ENCODE peak calls at places on chromosome 6, in seven cellular contexts. S is IMR-90, F is cardiac muscle cell, C is adrenal gland, G is heart right ventricle, V is fibroblast of lung, N is GM23338. O is an unnamed sample. For H3K36me3, the result is how much of the 10 kb centered on the place peaks cover.

GRCh38 chr6:70956451-70957283 is at the start of gene B3GAT2:
- DNase-seq in S (peak), F (peak), C (peak), G (no peak), V (peak), N (peak), O (no peak)

GRCh38 chr6:16622193-16622592 is 139.1 kb downstream of the ATXN1 start:
- DNase-seq in S (no peak), F (no peak), C (no peak), G (no peak), V (no peak), N (no peak), O (no peak)

GRCh38 chr6:52731719-52732118 is 31.6 kb downstream of the GSTA2 start:
- DNase-seq in S (no peak), F (no peak), C (no peak), G (no peak), V (no peak), N (peak), O (no peak)

GRCh38 chr6:77457720-77458349 is 5.5 kb downstream of the HTR1B start:
- DNase-seq in S (peak), F (peak), C (peak), G (peak), V (peak), N (peak), O (no peak)

GRCh38 chr6:100257661-100258395 is 206.9 kb downstream of the SIM1 start:
- DNase-seq in S (peak), F (peak), C (no peak), G (no peak), V (peak), N (peak), O (no peak)

GRCh38 chr6:163943647-163944395 is 529.3 kb downstream of the QKI start:
- DNase-seq in S (peak), F (peak), C (no peak), G (peak), V (peak), N (peak), O (no peak)

GRCh38 chr6:56144538-56145324 is 102.6 kb downstream of the COL21A1 start:
- DNase-seq in S (peak), F (peak), C (no peak), G (no peak), V (peak), N (no peak), O (no peak)

GRCh38 chr6:161549977-161550655 is 276.3 kb upstream of the AGPAT4 start:
- DNase-seq in S (no peak), F (no peak), C (no peak), G (no peak), V (no peak), N (peak), O (peak)

GRCh38 chr6:54419885-54420284 is 111.6 kb downstream of the TINAG start:
- DNase-seq in S (peak), F (peak), C (no peak), G (no peak), V (peak), N (no peak), O (peak)

GRCh38 chr6:31588871-31589650 is 3.0 kb downstream of the LST1 start:
- DNase-seq in S (no peak), F (peak), C (no peak), G (no peak), V (no peak), N (no peak), O (no peak)

GRCh38 chr6:156998824-156999330 is 221.7 kb downstream of the ARID1B start:
- DNase-seq in S (no peak), F (no peak), C (no peak), G (no peak), V (no peak), N (no peak), O (no peak)

GRCh38 chr6:95109212-95109611 is 468.1 kb upstream of the MANEA start:
- DNase-seq in S (no peak), F (no peak), C (no peak), G (no peak), V (no peak), N (no peak), O (no peak)

GRCh38 chr6:119201486-119201885 is 123.0 kb upstream of the FAM184A start:
- DNase-seq in S (no peak), F (no peak), C (no peak), G (no peak), V (no peak), N (no peak), O (no peak)

GRCh38 chr6:53483423-53484353 is 61.2 kb downstream of the GCLC start:
- DNase-seq in S (no peak), F (peak), C (peak), G (peak), V (peak), N (peak), O (no peak)

GRCh38 chr6:122825180-122825579 is 36.1 kb downstream of the SMPDL3A start:
- DNase-seq in S (no peak), F (no peak), C (no peak), G (no peak), V (no peak), N (peak), O (no peak)

GRCh38 chr6:32796848-32797776 is 19.7 kb downstream of the HLA-DOB start:
- DNase-seq in S (peak), F (peak), C (peak), G (peak), V (peak), N (peak), O (peak)

GRCh38 chr6:99589290-99589672 is 17.4 kb upstream of the PRDM13 start:
- DNase-seq in S (no peak), F (no peak), C (no peak), G (no peak), V (no peak), N (peak), O (peak)

GRCh38 chr6:30720738-30721197 is 616 bp downstream of the TUBB start:
- DNase-seq in S (peak), F (peak), C (peak), G (peak), V (peak), N (peak), O (no peak)

GRCh38 chr6:2749972-2750600 is 636 bp downstream of the MYLK4 start:
- DNase-seq in S (peak), F (peak), C (peak), G (peak), V (peak), N (peak), O (peak)

GRCh38 chr6:156787569-156788492 is 10.7 kb downstream of the ARID1B start:
- DNase-seq in S (no peak), F (no peak), C (no peak), G (no peak), V (no peak), N (peak), O (no peak)

GRCh38 chr6:148649454-148649963 is 97.3 kb upstream of the UST start:
- DNase-seq in S (no peak), F (no peak), C (no peak), G (no peak), V (no peak), N (no peak), O (no peak)

GRCh38 chr6:29620629-29621028 is 12.4 kb downstream of the GABBR1 start:
- DNase-seq in S (no peak), F (no peak), C (no peak), G (no peak), V (no peak), N (no peak), O (no peak)

GRCh38 chr6:143271024-143271423 is 179.5 kb downstream of the ADAT2 start:
- DNase-seq in S (peak), F (peak), C (peak), G (no peak), V (peak), N (no peak), O (peak)

GRCh38 chr6:113856571-113857564 is at the start of gene MARCKS:
- DNase-seq in S (peak), F (peak), C (peak), G (peak), V (peak), N (peak), O (peak)

GRCh38 chr6:39790772-39791171 is 1.4 kb upstream of the DAAM2 start:
- DNase-seq in S (peak), F (no peak), C (no peak), G (no peak), V (peak), N (no peak), O (no peak)

GRCh38 chr6:161631676-161632194 is 357.9 kb upstream of the AGPAT4 start:
- DNase-seq in S (no peak), F (peak), C (no peak), G (no peak), V (peak), N (no peak), O (no peak)

GRCh38 chr6:145962581-145962980 is 1.6 kb downstream of the SHPRH start:
- DNase-seq in S (no peak), F (no peak), C (no peak), G (no peak), V (no peak), N (no peak), O (no peak)

GRCh38 chr6:20933057-20933792 is 399.0 kb downstream of the CDKAL1 start:
- DNase-seq in S (no peak), F (no peak), C (no peak), G (no peak), V (no peak), N (no peak), O (no peak)

GRCh38 chr6:153980176-153980575 is 58.9 kb upstream of the OPRM1 start:
- DNase-seq in S (no peak), F (no peak), C (no peak), G (no peak), V (no peak), N (no peak), O (no peak)

DNA sequence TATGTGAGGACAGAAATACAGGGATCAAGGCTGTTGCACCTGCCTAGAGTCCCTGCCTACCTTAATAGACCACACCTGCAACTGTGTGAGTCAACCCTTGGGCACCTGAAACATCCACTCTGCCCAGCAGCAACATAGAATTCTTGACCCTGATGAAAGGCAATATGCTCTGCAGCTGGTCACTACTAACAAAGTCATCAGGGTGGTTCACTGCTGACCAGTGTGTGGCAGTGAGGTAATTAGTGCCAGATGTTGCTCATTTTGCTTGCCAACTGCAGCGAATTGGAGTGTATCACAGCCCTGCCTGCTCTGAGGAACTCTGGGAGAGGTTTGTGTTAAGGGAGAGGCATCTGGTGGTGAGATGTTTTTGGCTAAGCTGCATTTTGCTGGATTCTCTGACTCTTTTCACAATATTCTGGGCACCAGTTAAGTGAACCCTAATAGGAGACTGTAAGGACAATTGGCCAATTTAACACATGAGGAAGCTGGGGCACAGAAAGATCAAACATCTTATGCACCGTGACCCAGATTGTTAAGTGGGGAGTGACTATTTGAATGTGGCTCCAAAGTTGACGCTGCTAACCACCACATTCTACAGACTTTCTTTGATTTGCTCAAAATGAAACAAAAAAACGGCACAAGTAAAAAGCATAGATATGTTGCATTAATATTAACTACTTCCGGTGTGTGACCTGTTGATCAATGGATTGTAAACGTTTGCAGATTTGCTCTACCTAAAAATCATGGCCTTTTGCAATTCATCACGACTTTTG is 61.9 kb upstream of the OPRM1 start:
- DNase-seq in S (no peak), F (peak), C (no peak), G (no peak), V (peak), N (no peak), O (peak)
- TF ChIP-seq CTCF in S (no peak), F (no peak), C (no peak), G (no peak), V (no peak), N (no peak), O (no peak)

DNA sequence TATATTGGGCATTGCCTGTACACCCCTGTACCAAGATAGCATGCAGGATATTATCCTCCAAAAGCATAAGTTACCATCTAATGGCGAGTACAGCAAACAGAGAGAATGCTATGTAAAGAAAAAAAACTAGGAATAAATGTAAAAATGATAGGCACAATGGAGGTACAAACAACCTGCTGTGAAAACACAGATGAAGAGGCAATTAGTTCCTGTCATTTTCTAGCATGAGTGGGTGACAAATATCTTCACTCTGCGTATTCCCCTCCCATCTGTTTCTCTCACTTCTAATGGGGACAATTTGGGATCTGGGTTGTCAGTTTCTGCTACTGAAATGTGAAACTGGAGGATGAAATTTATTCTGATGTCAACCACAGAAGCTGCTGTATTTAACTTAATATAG is 11.7 kb upstream of the PTPRK start:
- DNase-seq in S (no peak), F (no peak), C (no peak), G (no peak), V (no peak), N (no peak), O (no peak)
- H3K27ac ChIP-seq in S (no peak), F (no peak), C (no peak), G (no peak), V (no peak), N (no peak), O (no peak)

DNA sequence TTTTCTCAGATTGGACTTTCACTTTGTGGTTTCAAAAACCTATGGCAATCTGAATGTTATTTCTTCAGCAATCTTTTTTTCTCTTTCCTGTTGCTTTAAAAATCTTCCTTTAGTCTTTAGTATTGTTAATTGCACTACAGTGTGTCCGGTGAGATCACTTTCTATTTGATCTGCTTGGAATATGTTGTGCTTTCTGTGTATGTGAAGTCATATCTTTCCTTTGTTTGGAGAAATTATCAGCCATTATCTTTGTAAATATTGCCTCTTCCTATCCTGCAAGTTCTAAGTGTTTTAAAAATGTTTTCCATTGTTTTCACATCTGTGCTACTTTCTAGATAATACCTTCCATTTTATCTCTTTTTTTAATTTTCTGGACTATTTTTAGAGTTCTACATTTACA is 171.4 kb upstream of the PRSS16 start:
- DNase-seq in S (no peak), F (no peak), C (no peak), G (no peak), V (no peak), N (no peak), O (no peak)
- H3K36me3 ChIP-seq in S (under half), F (under half), C (under half), G (under half), V (under half), N (under half), O (under half)

DNA sequence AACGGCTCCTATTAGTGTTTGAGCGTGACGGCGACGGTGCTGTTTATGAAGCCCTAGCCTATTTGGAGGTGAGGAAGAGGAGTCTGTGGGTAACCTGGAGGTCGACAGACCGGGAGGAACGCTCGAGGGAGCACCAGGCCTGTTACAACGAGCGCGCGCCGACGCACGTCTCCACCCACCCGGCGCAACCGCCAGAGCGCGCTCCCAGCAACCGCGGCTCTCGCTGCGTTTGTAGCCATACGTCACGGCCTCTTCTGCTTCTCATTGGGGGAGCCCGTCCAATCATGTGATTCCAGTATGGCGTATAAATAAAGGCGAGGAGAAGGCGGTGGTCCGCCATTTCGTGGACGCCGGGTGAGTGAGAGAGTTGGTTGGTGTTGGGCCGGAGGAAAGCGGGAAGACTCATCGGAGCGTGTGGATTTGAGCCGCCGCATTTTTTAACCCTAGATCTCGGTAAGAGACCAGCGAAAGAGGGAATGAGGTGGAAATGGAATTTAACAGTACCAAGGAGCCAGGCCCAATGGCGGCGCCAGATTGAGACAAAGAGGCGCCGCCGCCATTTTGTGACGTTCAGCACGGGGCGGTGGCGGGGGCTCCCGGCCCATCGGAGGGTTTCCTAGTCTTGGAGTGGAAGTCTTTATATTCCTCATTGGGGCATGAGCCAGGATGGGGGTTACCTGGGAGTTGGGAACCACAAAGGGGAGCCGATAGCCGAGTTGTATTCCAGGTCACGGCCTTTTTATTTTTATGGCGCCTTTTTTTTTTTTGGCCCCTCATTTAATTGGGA is at the start of gene SRSF3:
- DNase-seq in S (peak), F (peak), C (peak), G (peak), V (peak), N (peak), O (peak)
- TF ChIP-seq CTCF in S (peak), F (peak), C (peak), G (peak), V (peak), N (peak), O (peak)

DNA sequence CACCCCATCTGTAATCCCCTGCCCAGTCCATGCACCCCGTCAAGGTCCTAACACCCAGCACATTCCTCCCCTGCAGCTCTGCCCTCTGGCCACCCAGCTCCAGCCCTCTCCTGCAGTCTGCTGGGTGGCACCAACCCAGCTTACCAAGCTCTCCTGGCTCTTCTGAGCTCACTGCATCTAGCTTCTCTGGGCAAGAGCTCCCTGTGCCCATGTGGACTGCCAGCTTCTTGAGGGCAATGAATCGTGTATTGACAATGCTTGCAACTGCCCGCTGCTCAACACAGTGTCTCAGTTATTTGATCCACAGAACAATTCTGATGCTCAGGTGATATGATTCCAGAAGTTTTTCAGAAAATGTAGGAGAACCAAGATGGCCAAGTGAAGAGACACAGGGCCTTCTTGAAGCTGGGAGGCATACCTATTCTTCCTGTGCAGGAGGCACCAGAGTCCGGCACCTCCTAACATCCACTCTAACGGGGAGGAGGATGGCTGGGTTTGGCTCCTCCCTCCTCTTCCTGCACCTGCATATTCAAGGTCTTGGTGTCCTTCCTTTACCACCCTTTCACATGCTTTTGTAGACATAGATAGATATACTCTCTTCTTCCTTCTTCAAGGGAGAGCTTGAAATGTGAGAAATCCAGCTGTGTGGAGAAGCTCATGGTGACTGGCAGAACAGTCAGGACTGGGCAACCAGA is 85.6 kb downstream of the TRERF1 start:
- DNase-seq in S (no peak), F (no peak), C (no peak), G (no peak), V (no peak), N (no peak), O (no peak)
- H3K27ac ChIP-seq in S (peak), F (no peak), C (no peak), G (no peak), V (no peak), N (no peak), O (no peak)